ENCODE peak calls at places on chromosomes 5 and 9, in five cellular contexts. Q is GDM1, R is MM.1S, C is bronchial epithelial cell, J is adipocyte. B is an unnamed sample.

GRCh38 chr5:5951953-5952352 is 426.4 kb downstream of the MED10 start:
- DNase-seq in R (no peak), C (no peak), J (no peak), Q (no peak), B (no peak)

GRCh38 chr5:150560401-150561191 is 52.7 kb downstream of the NDST1 start:
- DNase-seq in C (peak; percentile 79), Q (peak; percentile 62), J (peak; percentile 96), R (peak; percentile 86), B (peak; percentile 87)

GRCh38 chr5:169803077-169803981 is 166.3 kb downstream of the DOCK2 start:
- DNase-seq in J (peak; percentile 94), C (peak; percentile 79), Q (no peak), R (no peak), B (no peak)

GRCh38 chr9:96646081-96646991 is 8.8 kb downstream of the PRXL2C start:
- DNase-seq in Q (peak; percentile 14), C (no peak), R (no peak), J (peak; percentile 86), B (no peak)

GRCh38 chr9:127360829-127361228 is 36.1 kb upstream of the SLC2A8 start:
- DNase-seq in C (peak; percentile 50), R (no peak), J (peak; percentile 24), Q (no peak), B (no peak)

GRCh38 chr9:36169708-36170107 is 520 bp downstream of the CCIN start:
- DNase-seq in Q (no peak), R (no peak), J (no peak), C (no peak), B (no peak)

GRCh38 chr5:65440456-65440855 is 41.3 kb downstream of the ADAMTS6 start:
- DNase-seq in J (no peak), C (no peak), Q (no peak), R (no peak), B (no peak)

GRCh38 chr5:74149395-74149794 is 491.1 kb downstream of the ENC1 start:
- DNase-seq in C (peak; percentile 87), Q (no peak), J (peak; percentile 65), R (no peak), B (no peak)

GRCh38 chr9:20526500-20527319 is 95.6 kb downstream of the MLLT3 start:
- DNase-seq in Q (no peak), C (peak; percentile 85), J (peak; percentile 57), R (no peak), B (no peak)

GRCh38 chr5:27845248-27845647 is 806.9 kb upstream of the CDH9 start:
- DNase-seq in R (no peak), C (no peak), Q (no peak), J (no peak), B (no peak)

GRCh38 chr5:6715271-6715670 is 2.0 kb downstream of the TENT4A start:
- DNase-seq in R (no peak), Q (no peak), J (no peak), C (no peak), B (no peak)

GRCh38 chr5:111676496-111676895 is 80.5 kb downstream of the NREP start:
- DNase-seq in C (no peak), R (no peak), Q (no peak), J (peak; percentile 59), B (no peak)

GRCh38 chr9:2093920-2094597 is 78.9 kb downstream of the SMARCA2 start:
- DNase-seq in R (no peak), C (peak; percentile 62), J (peak; percentile 68), Q (no peak), B (no peak)

GRCh38 chr9:98062161-98062560 is 5.6 kb downstream of the NANS start:
- DNase-seq in Q (no peak), J (no peak), R (no peak), C (no peak), B (no peak)

GRCh38 chr5:73960023-73960422 is 334.0 kb downstream of the ARHGEF28 start:
- DNase-seq in R (peak; percentile 52), Q (no peak), C (no peak), J (no peak), B (peak; percentile 97)

GRCh38 chr9:24090566-24090965 is 264.5 kb upstream of the ELAVL2 start:
- DNase-seq in Q (no peak), C (no peak), R (no peak), J (no peak), B (no peak)

GRCh38 chr9:129712595-129713524 is 40.0 kb downstream of the PTGES start:
- DNase-seq in R (no peak), C (no peak), J (peak; percentile 94), Q (no peak), B (no peak)

GRCh38 chr9:87088192-87088591 is 140.9 kb upstream of the GAS1 start:
- DNase-seq in Q (no peak), C (no peak), J (no peak), R (no peak), B (no peak)

GRCh38 chr9:89328064-89328463 is 9.8 kb downstream of the SECISBP2 start:
- DNase-seq in Q (no peak), R (no peak), J (no peak), C (peak; percentile 26), B (no peak)

GRCh38 chr5:138440226-138441073 is 1.6 kb downstream of the REEP2 start:
- DNase-seq in Q (no peak), R (no peak), J (no peak), C (no peak), B (no peak)

B was measured in OCI-LY7.